ENCODE peak calls at places on chromosome 2, in eight cellular contexts. N is brain microvascular endothelial cell, I is HCT116, J is aorta, L is fibroblast of the aortic adventitia, W is prostate gland, B is GM23248, H is fibroblast of lung. R is an unnamed sample.

GRCh38 chr2:186429095-186429494 is 57.0 kb upstream of the ZC3H15 start:
- DNase-seq in H (peak; percentile 11), B (peak; percentile 60), J (no peak), L (no peak), N (no peak), W (no peak), I (no peak), R (peak; percentile 12)

GRCh38 chr2:45258251-45258775 is 249.1 kb upstream of the SIX2 start:
- DNase-seq in L (no peak), W (no peak), B (no peak), H (no peak), N (no peak), I (no peak), J (no peak), R (no peak)

GRCh38 chr2:105518897-105519296 is 120.0 kb upstream of the FHL2 start:
- DNase-seq in H (peak; percentile 15), I (no peak), N (no peak), L (no peak), W (no peak), B (no peak), J (no peak), R (no peak)

GRCh38 chr2:23662941-23663729 is 263.8 kb downstream of the ATAD2B start:
- DNase-seq in W (peak; percentile 22), I (no peak), B (peak; percentile 54), L (no peak), H (peak; percentile 12), J (peak; percentile 89), N (no peak), R (no peak)

GRCh38 chr2:37625781-37626548 is 45.5 kb downstream of the CDC42EP3 start:
- DNase-seq in N (no peak), I (no peak), W (no peak), L (peak; percentile 38), H (peak; percentile 41), B (peak; percentile 61), J (no peak), R (peak; percentile 79)

GRCh38 chr2:174473796-174474195 is 13.0 kb downstream of the GPR155 start:
- DNase-seq in W (no peak), B (peak; percentile 37), L (no peak), I (no peak), N (no peak), J (no peak), H (no peak), R (peak; percentile 28)

GRCh38 chr2:232458661-232459418 is 2.9 kb downstream of the ALPI start:
- DNase-seq in I (no peak), W (no peak), L (no peak), J (peak; percentile 72), B (no peak), H (no peak), N (no peak), R (no peak)

GRCh38 chr2:200393191-200393590 is 86.7 kb downstream of the SPATS2L start:
- DNase-seq in I (no peak), H (no peak), W (no peak), L (no peak), J (no peak), B (no peak), N (no peak), R (no peak)

GRCh38 chr2:37885329-37885993 is 39.6 kb upstream of the RMDN2 start:
- DNase-seq in H (no peak), L (no peak), I (no peak), B (no peak), N (no peak), W (no peak), J (no peak), R (no peak)

GRCh38 chr2:6787376-6787775 is 78.3 kb downstream of the CMPK2 start:
- DNase-seq in L (no peak), J (no peak), W (no peak), H (no peak), I (no peak), N (no peak), B (no peak), R (no peak)

GRCh38 chr2:218567797-218568189 is 358 bp downstream of the USP37 start:
- DNase-seq in L (peak; percentile 4), H (peak; percentile 3), B (no peak), I (no peak), W (no peak), N (no peak), J (no peak), R (no peak)

GRCh38 chr2:3959372-3959771 is 256.0 kb downstream of the DCDC2C start:
- DNase-seq in I (peak; percentile 27), B (peak; percentile 57), L (peak; percentile 11), H (peak; percentile 41), W (no peak), N (peak; percentile 7), J (no peak), R (peak; percentile 10)

GRCh38 chr2:169727065-169727464 is 6.6 kb upstream of the KLHL23 start:
- DNase-seq in L (no peak), I (no peak), H (no peak), J (no peak), B (no peak), W (no peak), N (no peak), R (no peak)

GRCh38 chr2:240933966-240934700 is 28.0 kb downstream of the CROCC2 start:
- DNase-seq in I (no peak), B (no peak), H (no peak), W (no peak), J (peak; percentile 44), N (no peak), L (no peak), R (no peak)

GRCh38 chr2:14492920-14493503 is 139.5 kb upstream of the LRATD1 start:
- DNase-seq in I (no peak), B (peak; percentile 93), J (no peak), N (peak; percentile 36), L (peak; percentile 79), H (peak; percentile 85), W (peak; percentile 9), R (peak; percentile 87)

GRCh38 chr2:76256689-76257088 is 546.0 kb upstream of the GCFC2 start:
- DNase-seq in W (no peak), H (no peak), I (no peak), L (no peak), N (no peak), J (no peak), B (no peak), R (no peak)

GRCh38 chr2:44689516-44689915 is 252.0 kb upstream of the SIX3 start:
- DNase-seq in L (no peak), N (no peak), B (no peak), I (no peak), H (no peak), W (no peak), J (no peak), R (no peak)

GRCh38 chr2:235864311-235864710 is 303.9 kb downstream of the GBX2 start:
- DNase-seq in N (no peak), B (no peak), W (no peak), L (no peak), J (peak; percentile 54), H (no peak), I (no peak), R (no peak)

GRCh38 chr2:200378652-200379290 is 72.3 kb downstream of the SPATS2L start:
- DNase-seq in I (no peak), W (no peak), J (no peak), L (peak; percentile 84), B (peak; percentile 48), N (no peak), H (peak; percentile 87), R (peak; percentile 71)

DNA sequence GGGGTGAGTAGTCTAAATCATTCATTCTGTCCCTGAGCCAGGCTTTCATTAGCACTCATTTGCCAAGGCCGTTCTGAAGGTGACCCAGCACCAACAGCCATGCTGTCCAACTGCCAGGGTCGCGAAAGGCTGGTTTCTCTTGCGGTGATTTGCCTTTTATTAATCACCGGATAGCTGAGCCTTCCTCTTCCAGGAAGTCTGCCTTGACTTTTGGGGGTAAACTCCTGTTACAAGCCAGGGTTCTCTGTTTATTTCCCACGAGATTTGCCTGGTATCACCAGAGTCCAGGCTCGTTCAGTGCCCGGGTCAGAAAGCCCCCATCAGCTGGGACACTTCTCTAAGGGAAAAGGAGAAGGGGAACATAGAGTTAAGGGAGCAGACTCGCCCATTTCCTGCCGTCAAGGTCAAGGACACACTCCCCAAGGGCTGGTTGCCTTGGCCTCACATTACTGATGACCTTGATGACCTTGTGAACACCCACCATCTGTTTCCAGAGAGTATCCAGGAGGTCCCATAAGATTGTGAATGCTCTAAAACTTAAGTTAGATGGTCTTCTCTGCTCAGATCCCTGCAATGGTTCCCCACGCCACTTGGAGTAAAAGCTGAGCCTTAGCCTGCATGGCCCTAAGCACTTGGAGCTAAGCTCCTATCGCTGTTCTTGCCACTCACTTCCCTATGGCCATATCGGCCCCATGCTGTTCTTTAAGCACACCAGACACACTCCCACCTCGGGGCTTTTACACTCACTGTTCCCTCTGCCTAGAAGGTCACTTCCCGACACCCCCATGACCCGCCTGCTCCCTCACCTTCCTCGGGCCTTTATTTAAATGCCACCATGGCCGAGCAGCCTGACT is 118.0 kb upstream of the STPG4 start:
- DNase-seq in H (no peak), L (no peak), I (no peak), W (no peak), N (no peak), J (no peak), B (no peak), R (no peak)
- H3K4me3 ChIP-seq in H (no peak overlapping the region), L (no peak overlapping the region), I (peak overlapping the region; percentile 39), W (no peak overlapping the region), N (no peak overlapping the region), J (no peak overlapping the region), B (peak overlapping the region; percentile 42), R (peak overlapping the region; percentile 45)

GRCh38 chr2:55923091-55923977 is at the start of gene EFEMP1:
- DNase-seq in B (peak; percentile 79), J (peak; percentile 94), H (peak; percentile 68), I (no peak), W (peak; percentile 77), L (peak; percentile 74), N (peak; percentile 22), R (peak; percentile 40)
- H3K4me3 ChIP-seq in B (peak within 1 kb of the TSS; percentile 97), J (peak within 1 kb of the TSS; percentile 84), H (peak within 1 kb of the TSS; percentile 99), I (no peak within 1 kb of the TSS), W (peak within 1 kb of the TSS; percentile 51), L (peak within 1 kb of the TSS; percentile 95), N (peak within 1 kb of the TSS; percentile 72), R (peak within 1 kb of the TSS; percentile 71)

GRCh38 chr2:106581755-106582430 is 94.7 kb downstream of the CD8B2 start:
- DNase-seq in B (peak; percentile 91), J (peak; percentile 87), L (peak; percentile 43), H (peak; percentile 55), W (peak; percentile 39), I (peak; percentile 45), N (peak; percentile 79), R (peak; percentile 54)
- H3K4me3 ChIP-seq in B (peak overlapping the region; percentile 63), J (peak overlapping the region; percentile 46), L (peak overlapping the region; percentile 53), H (peak overlapping the region; percentile 41), W (no peak overlapping the region), I (peak overlapping the region; percentile 43), N (peak overlapping the region; percentile 49), R (peak overlapping the region; percentile 55)

DNA sequence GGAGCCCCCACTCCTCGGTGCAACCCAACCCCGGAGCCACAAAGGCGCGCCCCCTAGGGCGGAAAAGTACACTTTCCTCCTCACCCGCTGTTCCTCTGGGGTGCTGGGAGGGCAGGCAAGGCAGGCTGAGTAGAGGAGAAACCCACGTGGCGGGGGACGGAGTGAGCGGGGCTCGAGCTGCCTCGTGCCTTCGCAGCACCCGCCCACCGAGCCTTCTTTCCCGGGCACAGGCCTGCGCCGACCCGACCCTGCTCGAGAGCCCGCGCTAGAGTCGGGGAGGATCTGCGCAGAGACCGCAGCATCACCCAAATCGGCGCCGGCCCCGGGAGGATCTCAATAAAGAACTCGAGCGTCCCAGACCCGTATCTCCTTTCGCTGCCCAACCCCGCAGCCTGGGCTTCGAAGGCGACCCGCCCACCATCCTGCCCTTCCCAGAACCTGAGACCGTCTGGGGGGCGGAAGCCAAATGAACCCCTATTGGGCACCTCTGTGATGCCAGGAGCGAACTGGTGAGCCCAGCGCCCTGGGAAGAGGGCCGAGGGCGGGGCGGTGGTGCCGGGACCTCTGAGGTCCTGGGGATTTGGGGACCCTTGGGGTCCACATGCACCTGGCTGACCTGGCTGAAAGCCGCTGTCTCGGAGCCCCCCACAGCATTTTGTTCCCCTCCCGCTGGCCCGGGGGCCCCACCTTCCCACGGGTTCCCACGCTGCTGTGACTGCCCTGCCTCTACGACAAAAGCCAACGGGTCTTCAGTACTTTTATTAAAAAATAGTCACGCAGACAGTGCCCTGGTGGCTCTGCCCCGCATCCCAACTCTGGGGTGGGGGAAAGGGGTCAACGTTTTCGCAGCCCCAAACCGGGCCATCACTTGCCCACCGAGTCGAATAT is 1.3 kb downstream of the UCN start:
- DNase-seq in B (peak; percentile 39), H (no peak), J (no peak), W (no peak), I (no peak), N (no peak), L (no peak), R (no peak)
- H3K4me3 ChIP-seq in B (no peak overlapping the region), H (no peak overlapping the region), J (no peak overlapping the region), W (no peak overlapping the region), I (no peak overlapping the region), N (no peak overlapping the region), L (no peak overlapping the region), R (no peak overlapping the region)